ENCODE peak calls at places on chromosome 22, in eight cellular contexts. B is right lobe of liver, X is right cardiac atrium, I is esophagus squamous epithelium, E is coronary artery, P is ovary, T is K562, Q is AG04450. M is an unnamed sample.

GRCh38 chr22:23512348-23512705 is 67.8 kb downstream of the IGLL1 start:
- DNase-seq in B (no peak), X (no peak), I (no peak), E (no peak), P (no peak), T (no peak), Q (no peak), M (no peak)

GRCh38 chr22:32244547-32244946 is 10.6 kb downstream of the SLC5A4 start:
- DNase-seq in B (no peak), X (no peak), I (no peak), E (no peak), P (no peak), T (no peak), Q (no peak), M (no peak)

GRCh38 chr22:47631571-47632102 is 869.2 kb downstream of the TBC1D22A start:
- DNase-seq in B (no peak), X (no peak), I (no peak), E (no peak), P (no peak), T (peak; percentile 75), Q (no peak), M (no peak)

GRCh38 chr22:35191412-35191811 is 65.9 kb upstream of the HMGXB4 start:
- DNase-seq in B (no peak), X (no peak), I (no peak), E (no peak), P (no peak), T (no peak), Q (no peak), M (no peak)

GRCh38 chr22:35894937-35895708 is 133.5 kb downstream of the RBFOX2 start:
- DNase-seq in B (no peak), X (no peak), I (no peak), E (no peak), P (no peak), T (no peak), Q (peak; percentile 29), M (no peak)

GRCh38 chr22:34992672-34993071 is 73.3 kb upstream of the ISX start:
- DNase-seq in B (no peak), X (no peak), I (no peak), E (no peak), P (no peak), T (no peak), Q (no peak), M (no peak)

GRCh38 chr22:36191106-36191836 is 10.3 kb downstream of the APOL4 start:
- DNase-seq in B (no peak), X (peak; percentile 69), I (no peak), E (peak; percentile 75), P (peak; percentile 65), T (no peak), Q (no peak), M (no peak)

GRCh38 chr22:35140879-35141745 is 75.2 kb downstream of the ISX start:
- DNase-seq in B (no peak), X (no peak), I (no peak), E (no peak), P (no peak), T (peak; percentile 45), Q (no peak), M (no peak)

GRCh38 chr22:25067851-25068421 is 115.4 kb downstream of the KIAA1671 start:
- DNase-seq in B (no peak), X (peak; percentile 30), I (no peak), E (peak; percentile 92), P (no peak), T (no peak), Q (no peak), M (no peak)

GRCh38 chr22:26585104-26585790 is 4.7 kb downstream of the TPST2 start:
- DNase-seq in B (peak; percentile 85), X (peak; percentile 84), I (no peak), E (peak; percentile 79), P (peak; percentile 37), T (no peak), Q (no peak), M (no peak)

GRCh38 chr22:36081023-36081431 is 52.4 kb upstream of the RBFOX2 start:
- DNase-seq in B (no peak), X (no peak), I (no peak), E (no peak), P (no peak), T (no peak), Q (peak; percentile 74), M (no peak)

GRCh38 chr22:30087611-30088010 is 7.3 kb downstream of the HORMAD2 start:
- DNase-seq in B (no peak), X (no peak), I (no peak), E (no peak), P (no peak), T (no peak), Q (no peak), M (no peak)

GRCh38 chr22:38781033-38781432 is 12.9 kb downstream of the DNAL4 start:
- DNase-seq in B (peak; percentile 39), X (peak; percentile 65), I (no peak), E (no peak), P (no peak), T (no peak), Q (no peak), M (no peak)

GRCh38 chr22:40156001-40156516 is 21.7 kb upstream of the TNRC6B start:
- DNase-seq in B (peak; percentile 78), X (no peak), I (no peak), E (no peak), P (no peak), T (peak; percentile 39), Q (no peak), M (peak; percentile 38)

GRCh38 chr22:24417901-24418641 is 9.3 kb upstream of the ADORA2A start:
- DNase-seq in B (peak; percentile 48), X (no peak), I (no peak), E (no peak), P (no peak), T (no peak), Q (no peak), M (no peak)

GRCh38 chr22:26674211-26675190 is 17.1 kb downstream of the MIAT start:
- DNase-seq in B (no peak), X (no peak), I (no peak), E (no peak), P (no peak), T (peak; percentile 18), Q (no peak), M (no peak)

GRCh38 chr22:38316340-38317236 is 645 bp downstream of the CSNK1E start:
- DNase-seq in B (no peak), X (peak; percentile 70), I (no peak), E (peak; percentile 86), P (peak; percentile 85), T (peak; percentile 78), Q (no peak), M (peak; percentile 60)

GRCh38 chr22:37256075-37256726 is 12.1 kb upstream of the RAC2 start:
- DNase-seq in B (no peak), X (no peak), I (no peak), E (no peak), P (no peak), T (no peak), Q (no peak), M (no peak)

GRCh38 chr22:30636226-30637077 is 871 bp downstream of the SLC35E4 start:
- DNase-seq in B (no peak), X (peak; percentile 42), I (no peak), E (no peak), P (peak; percentile 50), T (no peak), Q (no peak), M (peak; percentile 38)

GRCh38 chr22:39589880-39590279 is 19.3 kb downstream of the CACNA1I start:
- DNase-seq in B (no peak), X (no peak), I (no peak), E (no peak), P (no peak), T (no peak), Q (no peak), M (no peak)

GRCh38 chr22:40668611-40669390 is 10.5 kb upstream of the MCHR1 start:
- DNase-seq in B (no peak), X (no peak), I (no peak), E (no peak), P (no peak), T (peak; percentile 40), Q (no peak), M (no peak)

GRCh38 chr22:40654522-40655167 is 18.1 kb upstream of the MRTFA start:
- DNase-seq in B (peak; percentile 80), X (peak; percentile 65), I (no peak), E (no peak), P (no peak), T (peak; percentile 31), Q (no peak), M (peak; percentile 39)

DNA sequence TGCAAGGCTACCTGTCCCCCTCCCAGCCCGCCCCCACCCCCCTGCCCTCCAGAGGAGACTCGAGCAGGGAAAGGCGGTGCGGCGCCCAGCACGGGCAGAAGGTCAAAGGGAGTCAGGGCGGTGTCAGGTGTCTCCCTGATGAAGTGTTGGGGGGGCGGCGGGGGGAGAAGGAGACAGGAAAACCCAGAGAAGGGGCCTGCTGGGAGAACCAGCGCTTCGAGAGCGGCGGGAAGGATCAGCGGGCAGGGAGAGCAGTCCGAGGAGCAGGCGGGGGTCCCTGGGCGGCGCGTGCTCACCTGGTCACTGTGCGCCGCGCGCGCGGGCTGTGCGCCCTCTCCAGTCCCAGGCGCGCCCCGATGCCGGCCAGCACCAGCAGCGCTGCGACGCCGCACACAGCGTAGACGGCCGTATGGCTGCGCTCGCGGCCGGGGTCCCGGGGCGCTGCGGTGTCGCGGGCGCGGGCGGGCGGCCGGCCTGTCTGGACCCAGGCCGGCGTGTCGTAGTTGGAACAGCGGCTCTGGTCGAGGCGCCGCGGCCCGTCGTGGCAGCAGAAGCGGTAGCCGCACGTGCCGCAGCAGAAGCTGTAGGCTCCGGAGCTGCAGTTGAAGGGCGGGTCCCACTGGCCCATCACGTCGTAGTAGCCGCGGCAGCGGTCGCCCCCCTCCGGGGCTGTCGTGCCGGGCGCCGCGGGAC is 886 bp downstream of the SHISA8 start:
- DNase-seq in B (no peak), X (no peak), I (no peak), E (no peak), P (no peak), T (peak; percentile 42), Q (no peak), M (no peak)
- H3K4me3 ChIP-seq in B (no peak overlapping the region), X (no peak overlapping the region), I (no peak overlapping the region), E (peak overlapping the region; percentile 64), P (no peak overlapping the region), T (no peak overlapping the region), Q (no peak overlapping the region), M (no peak overlapping the region)

GRCh38 chr22:49788492-49788891 is 39.2 kb downstream of the BRD1 start:
- DNase-seq in B (peak; percentile 76), X (peak; percentile 83), I (no peak), E (no peak), P (peak; percentile 39), T (no peak), Q (no peak), M (no peak)
- H3K27ac ChIP-seq in B (peak overlapping the region; percentile 65), X (no peak overlapping the region), I (peak overlapping the region; percentile 71), E (peak overlapping the region; percentile 35), P (no peak overlapping the region), T (no peak overlapping the region), Q (no peak overlapping the region), M (no peak overlapping the region)

GRCh38 chr22:28885939-28886338 is 2.6 kb downstream of the ZNRF3 start:
- DNase-seq in B (no peak), X (no peak), I (no peak), E (no peak), P (no peak), T (no peak), Q (no peak), M (no peak)
- H3K4me3 ChIP-seq in B (no peak overlapping the region), X (no peak overlapping the region), I (no peak overlapping the region), E (no peak overlapping the region), P (no peak overlapping the region), T (no peak overlapping the region), Q (no peak overlapping the region), M (no peak overlapping the region)

DNA sequence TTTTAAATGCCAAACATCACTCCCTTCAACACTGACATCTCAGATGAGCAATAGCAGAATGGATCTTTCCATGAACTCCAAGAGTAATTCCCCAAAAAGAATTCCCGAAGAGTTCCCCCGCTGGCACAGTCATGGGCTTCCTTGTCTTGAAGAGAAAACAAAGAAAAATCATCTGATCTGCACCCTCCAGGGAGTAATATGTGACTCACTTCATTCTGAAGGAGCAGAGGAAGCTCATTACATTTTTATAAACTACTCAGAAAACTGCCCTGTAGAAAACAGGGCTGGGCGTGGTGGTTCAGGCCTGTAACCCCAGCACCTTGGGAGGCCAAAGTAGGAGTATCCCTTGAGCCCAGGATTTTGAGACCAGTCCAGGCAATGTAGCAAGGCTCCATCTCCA is 35.7 kb downstream of the CELSR1 start:
- DNase-seq in B (no peak), X (no peak), I (no peak), E (no peak), P (no peak), T (no peak), Q (peak; percentile 10), M (no peak)
- H3K27ac ChIP-seq in B (no peak overlapping the region), X (no peak overlapping the region), I (peak overlapping the region; percentile 36), E (no peak overlapping the region), P (no peak overlapping the region), T (no peak overlapping the region), Q (no peak overlapping the region), M (no peak overlapping the region)